ENCODE peak calls at places on chromosomes 6 and 20, in eight cellular contexts. F is kidney, B is adrenal gland, S is astrocyte, Z is hepatocyte, O is fibroblast of lung, D is body of pancreas, C is breast epithelium. X is an unnamed sample. For H3K4me1, the result is how much of the 10 kb centered on the place peaks cover.

GRCh38 chr6:119541132-119541905 is 191.8 kb upstream of the MAN1A1 start:
- DNase-seq in C (no peak), O (peak), D (no peak), B (no peak), Z (peak), F (no peak), S (peak), X (peak)

GRCh38 chr6:42293579-42293978 is 75.9 kb upstream of the MRPS10 start:
- DNase-seq in D (no peak), C (no peak), O (no peak), Z (no peak), S (no peak), B (no peak), F (peak), X (no peak)

GRCh38 chr20:38883981-38884733 is 42.1 kb upstream of the FAM83D start:
- DNase-seq in S (no peak), Z (no peak), D (no peak), O (no peak), C (no peak), B (no peak), F (no peak), X (no peak)

GRCh38 chr6:142929751-142930358 is 15.1 kb downstream of the HIVEP2 start:
- DNase-seq in S (peak), O (peak), F (no peak), Z (no peak), B (no peak), C (no peak), D (no peak), X (peak)

GRCh38 chr6:130625825-130626500 is 201.2 kb upstream of the SMLR1 start:
- DNase-seq in F (no peak), Z (peak), O (peak), C (no peak), S (peak), B (no peak), D (no peak), X (peak)

GRCh38 chr6:150987371-150987828 is 121.9 kb downstream of the MTHFD1L start:
- DNase-seq in F (no peak), Z (no peak), D (no peak), B (no peak), S (no peak), C (no peak), O (no peak), X (no peak)

GRCh38 chr20:3812975-3813599 is 7.3 kb upstream of the AP5S1 start:
- DNase-seq in O (no peak), S (no peak), D (no peak), F (no peak), B (no peak), Z (no peak), C (no peak), X (no peak)

GRCh38 chr6:18153311-18153703 is 1.6 kb downstream of the TPMT start:
- DNase-seq in D (no peak), S (no peak), F (no peak), B (no peak), O (no peak), C (no peak), Z (no peak), X (no peak)

GRCh38 chr6:106514281-106514885 is 114.9 kb downstream of the RTN4IP1 start:
- DNase-seq in F (no peak), S (no peak), C (no peak), B (no peak), D (no peak), Z (no peak), O (no peak), X (no peak)

GRCh38 chr6:79993012-79993910 is 11.2 kb upstream of the TTK start:
- DNase-seq in Z (no peak), C (no peak), D (no peak), S (no peak), O (no peak), B (no peak), F (no peak), X (no peak)

GRCh38 chr6:135291288-135292116 is 110.4 kb downstream of the MYB start:
- DNase-seq in B (no peak), C (no peak), D (no peak), Z (no peak), S (peak), F (no peak), O (peak), X (no peak)

GRCh38 chr6:20399518-20399917 is 2.2 kb upstream of the E2F3 start:
- DNase-seq in Z (no peak), C (no peak), B (no peak), F (no peak), S (no peak), O (no peak), D (no peak), X (no peak)

GRCh38 chr20:24100370-24101011 is 111.9 kb upstream of the GGTLC1 start:
- DNase-seq in C (no peak), S (no peak), B (peak), Z (peak), O (peak), D (peak), F (no peak), X (peak)

GRCh38 chr6:84546427-84546914 is 217.9 kb downstream of the TBX18 start:
- DNase-seq in B (no peak), C (no peak), D (no peak), Z (no peak), O (peak), F (peak), S (peak), X (peak)

GRCh38 chr6:18656506-18656905 is 269.4 kb downstream of the RNF144B start:
- DNase-seq in O (no peak), Z (no peak), B (no peak), F (peak), S (no peak), D (no peak), C (no peak), X (no peak)

GRCh38 chr6:54003316-54003715 is 107.9 kb upstream of the MLIP start:
- DNase-seq in O (no peak), S (no peak), F (no peak), C (no peak), D (no peak), Z (no peak), B (no peak), X (no peak)

GRCh38 chr20:37736132-37736531 is 42.3 kb downstream of the CTNNBL1 start:
- DNase-seq in F (no peak), D (no peak), O (no peak), C (no peak), Z (no peak), B (no peak), S (no peak), X (no peak)

GRCh38 chr6:17691925-17692538 is 14.7 kb downstream of the NUP153 start:
- DNase-seq in F (no peak), B (no peak), D (no peak), C (no peak), Z (no peak), O (no peak), S (no peak), X (no peak)

GRCh38 chr6:32922083-32922482 is 18.7 kb downstream of the HLA-DMB start:
- DNase-seq in O (no peak), Z (no peak), B (no peak), D (no peak), S (no peak), F (no peak), C (no peak), X (no peak)

DNA sequence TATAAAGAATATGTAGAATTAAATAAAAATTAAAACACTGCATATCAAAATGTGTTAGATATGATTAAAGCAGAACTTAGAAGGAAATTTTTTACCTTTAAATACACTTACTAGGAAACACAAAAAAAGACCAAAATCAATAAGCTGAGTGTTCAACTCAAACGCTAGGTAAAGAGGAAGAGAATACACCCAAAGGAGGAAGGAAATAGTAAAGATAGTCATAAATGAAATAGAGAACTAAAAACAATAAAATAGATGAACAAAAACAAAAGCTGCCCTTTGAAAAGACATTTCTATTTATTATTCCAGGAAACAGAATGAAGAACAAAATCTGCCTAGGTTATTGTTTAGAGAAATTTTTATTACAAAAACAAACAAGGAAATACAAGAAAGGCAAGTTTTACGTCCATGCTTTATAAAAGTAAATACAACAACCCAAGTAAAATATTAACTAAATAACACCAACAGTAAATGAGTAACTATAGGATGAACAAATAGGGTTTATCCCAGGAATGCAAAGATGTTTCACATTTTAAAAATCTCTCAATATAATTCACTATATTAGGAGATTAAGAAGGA is 20.1 kb downstream of the HLA-DMB start:
- DNase-seq in D (no peak), Z (no peak), B (no peak), F (no peak), C (no peak), O (no peak), S (no peak), X (no peak)
- H3K4me1 ChIP-seq in D (under half), Z (under half), B (under half), F (under half), C (under half), O (under half), S (under half), X (under half)

GRCh38 chr20:33994624-33994913 is 858 bp downstream of the RALY start:
- DNase-seq in D (no peak), B (no peak), S (no peak), Z (no peak), O (no peak), C (no peak), F (no peak), X (no peak)
- H3K4me1 ChIP-seq in D (half or more), B (under half), S (under half), Z (under half), O (under half), C (under half), F (under half), X (under half)

GRCh38 chr6:108580645-108581044 is 19.9 kb downstream of the FOXO3 start:
- DNase-seq in Z (no peak), O (no peak), C (no peak), F (no peak), D (no peak), B (no peak), S (no peak), X (no peak)
- H3K4me1 ChIP-seq in Z (half or more), O (under half), C (under half), F (half or more), D (half or more), B (under half), S (under half), X (half or more)

GRCh38 chr20:62361799-62362589 is 5.1 kb downstream of the LAMA5 start:
- DNase-seq in Z (peak), B (peak), O (no peak), C (peak), F (peak), S (no peak), D (peak), X (no peak)
- H3K4me1 ChIP-seq in Z (half or more), B (half or more), O (under half), C (under half), F (under half), S (half or more), D (half or more), X (under half)

GRCh38 chr20:1874534-1875168 is 20.6 kb upstream of the SIRPA start:
- DNase-seq in S (peak), B (no peak), D (no peak), F (no peak), O (peak), Z (peak), C (no peak), X (no peak)
- H3K4me1 ChIP-seq in S (under half), B (under half), D (under half), F (under half), O (under half), Z (under half), C (under half), X (under half)

GRCh38 chr20:47818466-47818865 is 33.2 kb upstream of the SULF2 start:
- DNase-seq in C (no peak), F (no peak), Z (no peak), S (no peak), D (no peak), B (no peak), O (no peak), X (no peak)
- H3K4me1 ChIP-seq in C (under half), F (under half), Z (under half), S (under half), D (under half), B (under half), O (under half), X (under half)

GRCh38 chr20:58987790-58988564 is 6.9 kb downstream of the NELFCD start:
- DNase-seq in Z (no peak), B (peak), S (no peak), O (no peak), C (peak), D (no peak), F (peak), X (no peak)

GRCh38 chr20:58988565-58988882 is 7.5 kb downstream of the NELFCD start:
- DNase-seq in D (no peak), O (no peak), F (no peak), Z (no peak), B (no peak), S (no peak), C (no peak), X (no peak)

GRCh38 chr20:58986968-58987517 is 6.0 kb downstream of the NELFCD start:
- DNase-seq in D (no peak), Z (no peak), S (no peak), C (no peak), B (peak), F (no peak), O (no peak), X (no peak)

GRCh38 chr20:58990651-58991445 is 9.8 kb downstream of the NELFCD start:
- DNase-seq in F (peak), Z (no peak), B (no peak), C (no peak), O (no peak), S (no peak), D (no peak), X (no peak)

GRCh38 chr20:58989196-58989595 is 8.1 kb downstream of the NELFCD start:
- DNase-seq in D (no peak), C (no peak), F (no peak), B (peak), Z (no peak), S (no peak), O (no peak), X (no peak)
- H3K4me1 ChIP-seq in D (under half), C (under half), F (under half), B (under half), Z (under half), S (under half), O (under half), X (under half)

GRCh38 chr6:52537001-52537753 is 39.7 kb downstream of the TRAM2 start:
- DNase-seq in S (no peak), O (peak), C (no peak), B (no peak), F (no peak), Z (no peak), D (no peak), X (no peak)
- H3K4me1 ChIP-seq in S (half or more), O (under half), C (under half), B (under half), F (under half), Z (under half), D (under half), X (half or more)

DNA sequence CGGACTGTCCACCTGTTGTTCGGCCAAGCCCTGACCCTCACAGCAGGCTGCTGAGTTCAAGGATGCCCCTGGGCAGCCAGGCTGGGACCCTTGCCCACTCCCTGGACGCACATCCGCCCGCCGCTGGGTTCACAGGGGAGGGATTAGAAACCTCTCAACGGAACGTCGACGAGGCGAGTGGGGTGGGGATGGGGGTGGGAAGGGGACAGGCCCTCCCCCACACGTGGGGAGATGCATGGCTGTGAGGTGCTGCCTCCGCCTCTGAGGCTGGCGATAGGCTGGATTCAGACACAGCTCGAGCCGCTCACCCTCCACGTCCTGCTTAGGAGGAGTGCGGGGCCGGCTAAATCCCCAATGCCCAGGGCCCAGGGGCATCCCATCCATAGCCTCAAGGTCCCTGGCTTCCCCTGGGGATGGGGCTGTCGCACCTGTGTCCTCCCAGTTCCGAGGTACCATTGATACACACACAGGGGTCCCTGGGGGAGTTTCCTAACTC is 90.6 kb upstream of the BHLHE23 start:
- DNase-seq in D (peak), S (no peak), Z (no peak), B (peak), O (no peak), C (no peak), F (peak), X (no peak)
- H3K4me1 ChIP-seq in D (under half), S (under half), Z (under half), B (under half), O (under half), C (under half), F (under half), X (under half)